ENCODE peak calls at places on chromosomes 16 and 17, in nine cellular contexts. Y is bronchial epithelial cell, I is AG04450, Q is GM12865, A is foreskin fibroblast, W is colonic mucosa, Z is IMR-90, C is AG10803, O is cardiac fibroblast. M is an unnamed sample.

GRCh38 chr17:72222571-72222970 is 101.8 kb downstream of the SOX9 start:
- DNase-seq in Y (no peak), I (no peak), Q (no peak), A (no peak), W (no peak), Z (no peak), C (no peak), O (no peak), M (no peak)

GRCh38 chr17:76336756-76337412 is 16.8 kb downstream of the PRPSAP1 start:
- DNase-seq in Y (no peak), I (no peak), Q (no peak), A (no peak), W (no peak), Z (no peak), C (peak; percentile 31), O (peak; percentile 22), M (no peak)

GRCh38 chr17:57045868-57046671 is 39.0 kb upstream of the AKAP1 start:
- DNase-seq in Y (no peak), I (no peak), Q (peak; percentile 44), A (peak; percentile 26), W (no peak), Z (no peak), C (no peak), O (no peak), M (no peak)

GRCh38 chr17:61218438-61218837 is 181.2 kb upstream of the TBX2 start:
- DNase-seq in Y (peak; percentile 47), I (peak; percentile 30), Q (peak; percentile 29), A (peak; percentile 83), W (no peak), Z (peak; percentile 86), C (peak; percentile 69), O (peak; percentile 47), M (peak; percentile 26)

GRCh38 chr16:53517851-53518250 is 14.8 kb upstream of the AKTIP start:
- DNase-seq in Y (no peak), I (no peak), Q (no peak), A (no peak), W (no peak), Z (no peak), C (no peak), O (no peak), M (no peak)

GRCh38 chr17:61729690-61730268 is 133.5 kb downstream of the BRIP1 start:
- DNase-seq in Y (no peak), I (no peak), Q (no peak), A (no peak), W (no peak), Z (peak; percentile 40), C (no peak), O (no peak), M (no peak)

GRCh38 chr16:73743665-73744496 is 552.7 kb upstream of the PSMD7 start:
- DNase-seq in Y (no peak), I (no peak), Q (no peak), A (no peak), W (peak; percentile 24), Z (no peak), C (no peak), O (no peak), M (no peak)

GRCh38 chr16:2664522-2665096 is 17.7 kb upstream of the KCTD5 start:
- DNase-seq in Y (peak; percentile 59), I (no peak), Q (no peak), A (no peak), W (no peak), Z (no peak), C (no peak), O (no peak), M (no peak)

GRCh38 chr16:47073223-47074155 is 70.3 kb downstream of the NETO2 start:
- DNase-seq in Y (no peak), I (no peak), Q (no peak), A (peak; percentile 18), W (peak; percentile 53), Z (no peak), C (no peak), O (no peak), M (no peak)

GRCh38 chr17:50114849-50115357 is 15.1 kb downstream of the SAMD14 start:
- DNase-seq in Y (peak; percentile 69), I (no peak), Q (peak; percentile 68), A (peak; percentile 80), W (peak; percentile 70), Z (peak; percentile 70), C (peak; percentile 64), O (peak; percentile 83), M (peak; percentile 78)

GRCh38 chr17:70059076-70059475 is 15.9 kb upstream of the KCNJ16 start:
- DNase-seq in Y (no peak), I (no peak), Q (no peak), A (no peak), W (no peak), Z (no peak), C (no peak), O (no peak), M (no peak)

GRCh38 chr16:69286941-69287713 is 24.0 kb upstream of the VPS4A start:
- DNase-seq in Y (peak; percentile 56), I (peak; percentile 34), Q (peak; percentile 72), A (peak; percentile 80), W (peak; percentile 67), Z (peak; percentile 78), C (peak; percentile 75), O (peak; percentile 88), M (peak; percentile 88)

GRCh38 chr16:58474296-58474695 is 25.6 kb upstream of the NDRG4 start:
- DNase-seq in Y (no peak), I (no peak), Q (no peak), A (no peak), W (no peak), Z (no peak), C (no peak), O (no peak), M (no peak)

GRCh38 chr17:80953471-80954315 is 37.9 kb upstream of the CHMP6 start:
- DNase-seq in Y (no peak), I (no peak), Q (no peak), A (no peak), W (no peak), Z (no peak), C (no peak), O (no peak), M (no peak)

GRCh38 chr16:85384831-85385462 is 228.2 kb upstream of the GSE1 start:
- DNase-seq in Y (peak; percentile 81), I (no peak), Q (no peak), A (no peak), W (peak; percentile 83), Z (no peak), C (no peak), O (no peak), M (no peak)

GRCh38 chr16:8565498-8565897 is 24.8 kb downstream of the TMEM114 start:
- DNase-seq in Y (no peak), I (no peak), Q (no peak), A (no peak), W (no peak), Z (no peak), C (no peak), O (no peak), M (no peak)

GRCh38 chr17:40266882-40267281 is 20.8 kb upstream of the CDC6 start:
- DNase-seq in Y (no peak), I (no peak), Q (no peak), A (no peak), W (no peak), Z (no peak), C (no peak), O (no peak), M (no peak)

GRCh38 chr16:27458196-27458728 is 56.3 kb downstream of the IL21R start:
- DNase-seq in Y (peak; percentile 90), I (no peak), Q (no peak), A (no peak), W (no peak), Z (no peak), C (no peak), O (no peak), M (no peak)

GRCh38 chr16:24988137-24988535 is 27.0 kb downstream of the ARHGAP17 start:
- DNase-seq in Y (no peak), I (no peak), Q (no peak), A (peak; percentile 53), W (no peak), Z (peak; percentile 60), C (peak; percentile 36), O (peak; percentile 41), M (peak; percentile 65)
- H3K4me3 ChIP-seq in Y (no peak overlapping the region), I (peak overlapping the region; percentile 12), Q (no peak overlapping the region), A (no peak overlapping the region), W (no peak overlapping the region), Z (no peak overlapping the region), C (peak overlapping the region; percentile 22), O (peak overlapping the region; percentile 7), M (no peak overlapping the region)

GRCh38 chr16:28491080-28491969 is 549 bp downstream of the CLN3 start:
- DNase-seq in Y (peak; percentile 31), I (no peak), Q (peak; percentile 39), A (peak; percentile 52), W (peak; percentile 56), Z (no peak), C (peak; percentile 9), O (peak; percentile 13), M (peak; percentile 24)
- TF ChIP-seq CTCF in Y (peak; percentile 41), I (peak; percentile 53), Q (peak; percentile 11), A (peak; percentile 36), W (no peak), Z (peak; percentile 30), C (peak; percentile 42), O (peak; percentile 42), M (peak; percentile 52)

GRCh38 chr17:58569216-58569615 is 54.8 kb upstream of the MTMR4 start:
- DNase-seq in Y (no peak), I (no peak), Q (no peak), A (no peak), W (no peak), Z (no peak), C (no peak), O (no peak), M (no peak)

GRCh38 chr17:58575511-58575910 is 61.1 kb upstream of the MTMR4 start:
- DNase-seq in Y (peak; percentile 93), I (no peak), Q (peak; percentile 22), A (peak; percentile 69), W (no peak), Z (peak; percentile 64), C (peak; percentile 55), O (peak; percentile 69), M (peak; percentile 58)

GRCh38 chr17:58570758-58571157 is 56.3 kb upstream of the MTMR4 start:
- DNase-seq in Y (no peak), I (no peak), Q (no peak), A (no peak), W (no peak), Z (no peak), C (no peak), O (no peak), M (no peak)

GRCh38 chr17:58574025-58574424 is 59.6 kb upstream of the MTMR4 start:
- DNase-seq in Y (no peak), I (no peak), Q (no peak), A (no peak), W (no peak), Z (no peak), C (no peak), O (no peak), M (no peak)

DNA sequence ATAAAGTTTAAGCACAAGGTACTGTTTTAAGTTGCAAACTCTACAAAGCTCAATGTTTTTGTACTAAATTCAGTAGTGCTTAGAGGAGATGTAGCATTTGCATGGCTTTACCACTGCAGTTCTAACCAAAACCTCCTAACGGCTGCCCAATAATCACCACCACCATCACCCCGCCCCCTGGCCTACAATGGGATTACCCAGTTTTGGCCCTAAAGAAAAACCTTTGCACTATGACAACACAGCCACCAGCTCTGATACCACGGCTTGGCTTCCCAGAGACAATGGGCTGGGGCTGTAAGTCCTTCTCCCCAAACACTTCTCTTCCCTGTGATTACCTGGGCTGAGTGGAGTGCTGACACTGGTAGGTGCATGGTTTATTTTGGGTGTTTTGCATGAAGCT is 58.4 kb upstream of the MTMR4 start:
- DNase-seq in Y (no peak), I (no peak), Q (peak; percentile 12), A (no peak), W (no peak), Z (no peak), C (no peak), O (no peak), M (no peak)
- H3K4me3 ChIP-seq in Y (no peak overlapping the region), I (no peak overlapping the region), Q (no peak overlapping the region), A (no peak overlapping the region), W (no peak overlapping the region), Z (no peak overlapping the region), C (no peak overlapping the region), O (no peak overlapping the region), M (no peak overlapping the region)

GRCh38 chr16:89704281-89704680 is 2.8 kb upstream of the SPATA2L start:
- DNase-seq in Y (no peak), I (no peak), Q (peak; percentile 9), A (peak; percentile 24), W (no peak), Z (no peak), C (no peak), O (no peak), M (no peak)
- TF ChIP-seq CTCF in Y (no peak), I (no peak), Q (no peak), A (no peak), W (no peak), Z (no peak), C (peak; percentile 4), O (no peak), M (no peak)